ENCODE peak calls at places on chromosomes 6 and 20, in seven cellular contexts. B is IMR-90, F is mesendoderm, E is H9, R is neuronal stem cell, T is H1, W is trophoblast cell. I is an unnamed sample.

GRCh38 chr6:88403486-88403885 is 237.3 kb upstream of the CNR1 start:
- DNase-seq in F (no peak), B (no peak), W (no peak), E (no peak), T (no peak), R (no peak), I (no peak)

GRCh38 chr6:35140991-35141720 is at the start of gene TCP11:
- DNase-seq in R (no peak), F (peak), E (peak), B (no peak), W (peak), T (peak), I (no peak)

GRCh38 chr6:24840187-24840586 is 41.5 kb upstream of the ARMH2 start:
- DNase-seq in W (peak), R (no peak), B (no peak), F (no peak), E (no peak), T (no peak), I (no peak)

GRCh38 chr6:36858407-36858981 is 16.1 kb downstream of the PPIL1 start:
- DNase-seq in R (no peak), E (peak), W (no peak), T (peak), B (peak), F (peak), I (peak)

GRCh38 chr20:2692036-2692885 is at the start of gene EBF4:
- DNase-seq in R (no peak), E (peak), F (peak), W (peak), T (peak), B (no peak), I (peak)

GRCh38 chr6:37965964-37966676 is 146.6 kb downstream of the ZFAND3 start:
- DNase-seq in R (no peak), T (no peak), W (no peak), F (no peak), B (peak), E (no peak), I (no peak)

GRCh38 chr20:41124451-41125094 is 12.8 kb upstream of the PLCG1 start:
- DNase-seq in F (no peak), W (no peak), B (no peak), R (no peak), T (no peak), E (no peak), I (no peak)

GRCh38 chr6:160790028-160790792 is 88.2 kb downstream of the PLG start:
- DNase-seq in F (peak), E (peak), W (peak), T (peak), B (no peak), R (no peak), I (no peak)

GRCh38 chr6:150243620-150244314 is 100.9 kb downstream of the PPP1R14C start:
- DNase-seq in F (no peak), R (no peak), T (no peak), B (peak), W (no peak), E (no peak), I (peak)

GRCh38 chr20:19565721-19566120 is 192.3 kb upstream of the RIN2 start:
- DNase-seq in R (no peak), B (no peak), F (no peak), E (no peak), T (no peak), W (no peak), I (no peak)

GRCh38 chr20:25071722-25072121 is 10.2 kb downstream of the VSX1 start:
- DNase-seq in F (peak), B (no peak), R (no peak), T (peak), W (no peak), E (peak), I (no peak)

GRCh38 chr6:72553531-72554202 is 68.2 kb upstream of the KCNQ5 start:
- DNase-seq in R (no peak), B (peak), F (peak), T (no peak), W (peak), E (no peak), I (peak)

GRCh38 chr6:53410508-53411258 is 61.9 kb upstream of the ELOVL5 start:
- DNase-seq in T (no peak), F (peak), B (peak), R (no peak), W (peak), E (peak), I (peak)

GRCh38 chr6:82410151-82410621 is 46.6 kb downstream of the TPBG start:
- DNase-seq in T (no peak), R (no peak), F (no peak), B (peak), E (no peak), W (peak), I (peak)

GRCh38 chr6:82057846-82058554 is 189.5 kb downstream of the IBTK start:
- DNase-seq in T (no peak), R (no peak), F (no peak), B (peak), E (no peak), W (no peak), I (no peak)

GRCh38 chr6:67914419-67914818 is 720.7 kb upstream of the ADGRB3 start:
- DNase-seq in E (no peak), R (no peak), T (no peak), F (no peak), B (no peak), W (no peak), I (no peak)

GRCh38 chr6:45920819-45921511 is 94.7 kb downstream of the CLIC5 start:
- DNase-seq in F (no peak), R (no peak), T (no peak), W (no peak), B (no peak), E (no peak), I (no peak)

GRCh38 chr6:81450180-81450579 is 302.3 kb downstream of the TENT5A start:
- DNase-seq in F (no peak), T (no peak), B (peak), W (no peak), R (no peak), E (no peak), I (peak)

GRCh38 chr6:24721461-24722215 is 2.7 kb upstream of the C6orf62 start:
- DNase-seq in R (no peak), W (no peak), T (no peak), F (no peak), B (peak), E (no peak), I (no peak)

GRCh38 chr6:7243188-7243942 is 69.6 kb downstream of the SSR1 start:
- DNase-seq in E (peak), R (peak), B (peak), T (peak), W (peak), F (peak), I (peak)

GRCh38 chr6:6657085-6657819 is 68.7 kb downstream of the LY86 start:
- DNase-seq in E (no peak), F (peak), T (no peak), W (no peak), B (no peak), R (no peak), I (no peak)

GRCh38 chr6:146981981-146982380 is 222.2 kb upstream of the STXBP5 start:
- DNase-seq in R (no peak), W (no peak), T (no peak), E (no peak), F (no peak), B (no peak), I (no peak)

GRCh38 chr6:134175532-134176282 is 123.3 kb upstream of the SLC2A12 start:
- DNase-seq in B (peak), F (peak), T (peak), R (peak), E (no peak), W (peak), I (peak)

GRCh38 chr6:134174790-134175531 is 122.5 kb upstream of the SLC2A12 start:
- DNase-seq in F (peak), W (peak), B (peak), E (peak), T (peak), R (peak), I (no peak)

GRCh38 chr6:134177753-134178229 is 125.4 kb upstream of the SLC2A12 start:
- DNase-seq in W (peak), E (no peak), F (no peak), T (no peak), B (peak), R (no peak), I (peak)

GRCh38 chr6:134177236-134177635 is 124.8 kb upstream of the SLC2A12 start:
- DNase-seq in F (no peak), W (no peak), T (no peak), R (no peak), B (no peak), E (no peak), I (no peak)

GRCh38 chr6:134176283-134176975 is 124.0 kb upstream of the SLC2A12 start:
- DNase-seq in B (peak), E (peak), F (peak), W (no peak), R (no peak), T (peak), I (peak)
- H3K18ac ChIP-seq in B (peak), E (peak), F (peak), W (peak), R (peak), T (peak), I (peak)

DNA sequence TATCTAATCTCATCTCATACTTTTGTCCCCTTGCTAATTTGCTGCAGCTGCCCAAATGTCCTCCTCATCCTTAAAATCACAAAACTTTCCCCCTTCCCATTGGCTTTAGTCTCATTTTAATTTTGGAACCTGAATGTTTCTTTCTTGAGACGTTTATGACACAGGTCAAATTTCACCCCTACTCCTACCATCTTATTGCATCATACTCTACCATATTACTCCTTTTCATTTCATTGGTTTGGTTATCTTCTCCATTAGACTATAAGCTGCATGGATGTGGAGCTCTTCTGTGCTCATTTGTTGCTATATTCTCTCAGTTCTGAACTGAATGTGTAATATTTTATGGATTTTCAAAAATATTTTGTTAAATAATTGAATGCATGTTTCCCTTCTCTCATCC is 688.6 kb downstream of the CBLN4 start:
- DNase-seq in B (no peak), R (no peak), W (no peak), T (no peak), F (no peak), E (no peak), I (no peak)
- H3K18ac ChIP-seq in B (no peak), R (no peak), W (no peak), T (no peak), F (no peak), E (no peak), I (no peak)

DNA sequence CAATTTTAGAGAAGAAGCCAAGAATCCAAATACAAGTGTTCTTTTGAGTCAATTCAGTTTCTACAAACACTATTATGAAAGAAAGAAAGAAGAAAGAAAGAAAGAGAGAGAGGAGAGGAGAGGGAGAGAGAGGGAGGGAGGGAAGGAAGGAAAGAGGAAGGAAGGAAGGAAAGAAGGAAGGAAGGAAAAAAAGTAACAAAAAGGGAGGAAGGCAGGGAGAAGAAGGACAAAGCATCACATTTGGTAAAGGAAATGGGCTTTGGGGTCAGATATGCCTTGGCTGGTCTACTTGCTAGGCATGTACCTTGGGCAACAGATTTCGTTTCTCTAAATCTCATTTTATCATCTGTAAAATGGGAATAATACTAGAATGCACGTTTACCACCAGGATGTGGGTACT is 49.4 kb upstream of the BCAS1 start:
- DNase-seq in E (no peak), R (no peak), F (no peak), T (no peak), W (no peak), B (no peak), I (no peak)
- H3K18ac ChIP-seq in E (no peak), R (no peak), F (no peak), T (no peak), W (no peak), B (no peak), I (no peak)

GRCh38 chr6:30198166-30199084 is 14.8 kb downstream of the TRIM26 start:
- DNase-seq in W (no peak), T (no peak), E (no peak), R (no peak), F (no peak), B (no peak), I (no peak)

GRCh38 chr6:30196376-30196775 is 16.8 kb downstream of the TRIM26 start:
- DNase-seq in E (no peak), R (no peak), T (no peak), W (no peak), B (no peak), F (no peak), I (no peak)

GRCh38 chr6:30192076-30192475 is 21.1 kb downstream of the TRIM26 start:
- DNase-seq in F (no peak), W (no peak), B (no peak), T (no peak), E (no peak), R (no peak), I (peak)

GRCh38 chr6:30194797-30195690 is 18.2 kb downstream of the TRIM26 start:
- DNase-seq in B (no peak), W (no peak), F (no peak), R (no peak), T (no peak), E (no peak), I (peak)

GRCh38 chr6:30195951-30196350 is 17.3 kb downstream of the TRIM26 start:
- DNase-seq in W (no peak), R (no peak), F (no peak), E (no peak), T (no peak), B (no peak), I (no peak)
- H3K18ac ChIP-seq in W (no peak), R (no peak), F (no peak), E (no peak), T (no peak), B (no peak), I (no peak)

GRCh38 chr20:22703843-22704242 is 119.5 kb upstream of the FOXA2 start:
- DNase-seq in F (no peak), E (no peak), R (no peak), W (no peak), T (no peak), B (no peak), I (no peak)
- H3K18ac ChIP-seq in F (no peak), E (no peak), R (no peak), W (no peak), T (no peak), B (no peak), I (no peak)

DNA sequence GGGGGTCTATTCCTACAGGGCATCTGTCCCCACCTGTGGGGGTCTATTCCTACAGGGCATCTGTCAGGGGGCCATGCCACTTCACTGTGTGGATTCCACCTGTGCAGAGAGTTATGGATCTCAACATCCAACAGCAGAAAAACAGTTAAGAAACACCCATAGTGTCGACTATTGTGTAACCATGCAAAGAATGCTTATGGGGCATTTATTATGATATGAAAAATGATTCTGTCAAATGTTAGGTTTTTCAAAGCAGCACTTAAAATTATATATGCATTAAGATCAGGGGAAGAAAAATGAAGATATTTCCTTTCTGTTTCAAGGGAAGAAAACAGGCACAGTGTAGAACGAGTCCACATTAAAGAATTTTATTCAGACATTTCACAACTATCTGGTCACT is 2.9 kb downstream of the GPR31 start:
- DNase-seq in B (no peak), R (no peak), F (no peak), W (no peak), T (no peak), E (no peak), I (no peak)
- H3K18ac ChIP-seq in B (no peak), R (no peak), F (no peak), W (no peak), T (no peak), E (no peak), I (no peak)

GRCh38 chr20:32435449-32436107 is 77.4 kb downstream of the ASXL1 start:
- DNase-seq in T (no peak), B (no peak), E (no peak), W (no peak), R (no peak), F (no peak), I (no peak)
- H3K18ac ChIP-seq in T (no peak), B (no peak), E (no peak), W (no peak), R (no peak), F (no peak), I (no peak)

DNA sequence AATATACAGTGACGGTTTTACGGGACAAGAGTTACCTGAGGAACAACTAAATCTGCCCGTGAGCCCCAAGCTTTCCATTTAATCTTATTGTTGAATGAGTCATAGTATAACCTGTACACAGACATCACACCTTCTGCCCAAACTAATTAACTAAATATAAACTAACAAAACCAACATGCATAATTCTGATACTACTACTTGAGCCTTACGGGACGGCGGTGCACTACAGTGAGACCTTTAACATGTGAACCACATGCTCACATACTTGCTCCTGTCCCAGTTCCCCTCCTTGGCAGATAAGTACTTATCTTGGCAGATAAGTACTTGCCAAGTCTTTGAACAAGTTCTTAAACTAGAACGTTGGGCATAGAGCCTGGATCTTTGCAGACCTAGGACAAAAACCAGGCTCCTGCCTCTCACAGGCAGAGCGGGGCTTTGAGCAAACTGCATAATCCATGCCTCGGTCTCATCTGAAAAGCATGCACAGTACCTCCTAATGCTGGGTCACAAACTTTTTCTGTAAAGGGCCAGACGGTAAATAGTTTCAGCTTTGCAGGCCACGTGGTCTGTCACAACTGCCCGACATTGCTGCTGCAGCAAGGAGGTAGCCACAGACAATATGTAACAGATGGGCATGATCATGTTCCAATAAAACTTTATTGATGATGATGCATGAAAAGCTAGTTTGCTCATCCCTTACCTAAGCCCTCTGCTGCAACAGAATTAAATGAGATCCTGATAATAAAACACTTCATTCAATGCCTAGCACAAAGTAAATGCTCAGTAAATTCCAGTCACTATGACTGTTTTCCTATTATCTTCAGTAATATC is 23.0 kb downstream of the ZNF217 start:
- DNase-seq in W (no peak), E (no peak), F (no peak), T (no peak), B (no peak), R (no peak), I (no peak)
- H3K18ac ChIP-seq in W (no peak), E (no peak), F (no peak), T (no peak), B (no peak), R (no peak), I (no peak)

GRCh38 chr6:135932651-135933050 is 81.2 kb downstream of the PDE7B start:
- DNase-seq in E (no peak), W (peak), B (no peak), F (no peak), R (no peak), T (no peak), I (no peak)
- H3K18ac ChIP-seq in E (no peak), W (no peak), B (no peak), F (no peak), R (no peak), T (no peak), I (no peak)

DNA sequence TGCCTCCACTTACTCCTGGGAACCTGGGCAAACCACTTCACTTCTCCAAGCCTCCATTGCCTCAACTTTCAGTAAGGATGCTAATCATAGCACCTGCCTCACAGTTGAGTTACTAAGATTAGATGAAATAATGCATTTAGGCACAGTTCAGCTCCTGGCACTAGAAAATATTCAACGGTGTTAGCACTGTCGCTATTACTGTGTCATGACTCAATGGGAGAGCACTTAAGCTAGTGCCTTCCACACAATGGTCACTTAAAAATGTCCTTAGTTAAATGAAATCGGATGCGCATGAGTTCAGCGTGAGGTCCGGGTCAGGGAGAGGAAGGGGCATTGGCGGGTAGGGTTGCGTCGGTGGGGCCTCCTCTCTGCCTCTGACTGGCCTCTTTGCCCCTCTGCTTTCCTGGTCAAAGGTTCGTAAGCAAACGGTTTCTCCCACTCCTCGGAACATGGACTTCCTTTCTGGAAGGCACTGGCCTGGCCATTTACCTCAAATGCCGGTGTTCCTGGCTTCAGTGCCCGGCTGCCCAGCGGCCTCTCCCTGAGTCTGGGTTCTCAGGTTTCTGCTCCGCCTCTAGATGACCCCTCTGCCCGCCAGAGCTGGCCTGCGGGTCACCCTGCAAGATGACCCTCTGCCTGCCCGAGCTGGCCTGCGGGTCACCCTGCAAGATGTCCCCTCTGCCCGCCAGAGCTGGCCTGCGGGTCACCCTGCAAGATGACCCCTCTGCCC is 123.8 kb upstream of the QKI start:
- DNase-seq in R (no peak), T (no peak), B (no peak), W (no peak), F (no peak), E (no peak), I (no peak)
- H3K18ac ChIP-seq in R (no peak), T (no peak), B (no peak), W (no peak), F (no peak), E (no peak), I (no peak)

I was measured in mesenchymal stem cell.